ENCODE peak calls at places on chromosome 6, in nine cellular contexts. H is AG10803, P is astrocyte of the spinal cord, I is OCI-LY7, S is fibroblast of villous mesenchyme, G is colonic mucosa, A is psoas muscle, L is prostate gland, W is H1. E is an unnamed sample.

GRCh38 chr6:140713495-140713894 is 1339.0 kb upstream of the CITED2 start:
- DNase-seq in H (no peak), P (no peak), I (no peak), S (no peak), G (no peak), A (no peak), L (no peak), W (no peak), E (no peak)

GRCh38 chr6:133040025-133040838 is 200.9 kb upstream of the EYA4 start:
- DNase-seq in H (peak), P (peak), I (peak), S (peak), G (no peak), A (no peak), L (no peak), W (no peak), E (no peak)

GRCh38 chr6:104940881-104941693 is 15.8 kb upstream of the LIN28B start:
- DNase-seq in H (peak), P (peak), I (no peak), S (peak), G (peak), A (peak), L (no peak), W (peak), E (peak)

GRCh38 chr6:53343092-53343491 is 5.7 kb downstream of the ELOVL5 start:
- DNase-seq in H (no peak), P (no peak), I (no peak), S (no peak), G (no peak), A (no peak), L (no peak), W (no peak), E (no peak)

GRCh38 chr6:147933201-147933600 is 409.4 kb upstream of the SASH1 start:
- DNase-seq in H (no peak), P (no peak), I (no peak), S (no peak), G (no peak), A (no peak), L (no peak), W (no peak), E (no peak)

GRCh38 chr6:101080597-101080996 is 199.5 kb upstream of the ASCC3 start:
- DNase-seq in H (peak), P (no peak), I (no peak), S (peak), G (no peak), A (no peak), L (no peak), W (no peak), E (no peak)

GRCh38 chr6:155234167-155234566 is 29.6 kb upstream of the CLDN20 start:
- DNase-seq in H (no peak), P (no peak), I (no peak), S (no peak), G (no peak), A (no peak), L (no peak), W (no peak), E (no peak)

GRCh38 chr6:77089776-77090175 is 373.5 kb downstream of the HTR1B start:
- DNase-seq in H (peak), P (no peak), I (no peak), S (peak), G (no peak), A (no peak), L (no peak), W (no peak), E (no peak)

GRCh38 chr6:29414588-29414987 is at the start of gene OR12D1:
- DNase-seq in H (no peak), P (no peak), I (no peak), S (no peak), G (no peak), A (no peak), L (no peak), W (no peak), E (no peak)

GRCh38 chr6:44558315-44559227 is 171.1 kb downstream of the CDC5L start:
- DNase-seq in H (no peak), P (peak), I (no peak), S (no peak), G (no peak), A (no peak), L (peak), W (no peak), E (no peak)

GRCh38 chr6:80523531-80523970 is 417.1 kb downstream of the BCKDHB start:
- DNase-seq in H (no peak), P (peak), I (no peak), S (peak), G (no peak), A (peak), L (no peak), W (peak), E (no peak)
- TF ChIP-seq CTCF in H (no peak), P (no peak), I (no peak), S (peak), G (no peak), A (peak), L (no peak), W (peak), E (peak)

DNA sequence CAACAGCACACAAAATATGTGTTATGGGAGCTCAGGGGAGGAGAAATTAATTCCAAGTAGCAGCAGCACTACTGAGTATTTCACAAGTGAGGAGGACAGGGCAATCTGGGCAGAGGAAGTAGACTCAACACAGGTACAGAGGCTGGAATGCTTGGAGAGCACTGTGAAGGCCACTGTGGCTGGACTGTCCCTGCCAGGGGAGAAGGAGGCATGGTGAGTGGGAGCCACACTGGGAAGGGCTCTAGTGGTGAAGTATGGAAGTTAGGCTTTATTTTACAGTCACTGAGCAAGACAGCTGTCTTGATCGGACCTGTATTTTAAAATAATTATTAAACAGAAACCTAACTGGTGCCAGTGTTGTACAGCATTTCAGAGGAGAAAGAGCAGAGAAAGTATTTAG is 28.8 kb downstream of the FAM229B start:
- DNase-seq in H (no peak), P (no peak), I (no peak), S (no peak), G (no peak), A (no peak), L (no peak), W (no peak), E (no peak)
- TF ChIP-seq CTCF in H (no peak), P (no peak), I (no peak), S (no peak), G (no peak), A (no peak), L (no peak), W (peak), E (no peak)

DNA sequence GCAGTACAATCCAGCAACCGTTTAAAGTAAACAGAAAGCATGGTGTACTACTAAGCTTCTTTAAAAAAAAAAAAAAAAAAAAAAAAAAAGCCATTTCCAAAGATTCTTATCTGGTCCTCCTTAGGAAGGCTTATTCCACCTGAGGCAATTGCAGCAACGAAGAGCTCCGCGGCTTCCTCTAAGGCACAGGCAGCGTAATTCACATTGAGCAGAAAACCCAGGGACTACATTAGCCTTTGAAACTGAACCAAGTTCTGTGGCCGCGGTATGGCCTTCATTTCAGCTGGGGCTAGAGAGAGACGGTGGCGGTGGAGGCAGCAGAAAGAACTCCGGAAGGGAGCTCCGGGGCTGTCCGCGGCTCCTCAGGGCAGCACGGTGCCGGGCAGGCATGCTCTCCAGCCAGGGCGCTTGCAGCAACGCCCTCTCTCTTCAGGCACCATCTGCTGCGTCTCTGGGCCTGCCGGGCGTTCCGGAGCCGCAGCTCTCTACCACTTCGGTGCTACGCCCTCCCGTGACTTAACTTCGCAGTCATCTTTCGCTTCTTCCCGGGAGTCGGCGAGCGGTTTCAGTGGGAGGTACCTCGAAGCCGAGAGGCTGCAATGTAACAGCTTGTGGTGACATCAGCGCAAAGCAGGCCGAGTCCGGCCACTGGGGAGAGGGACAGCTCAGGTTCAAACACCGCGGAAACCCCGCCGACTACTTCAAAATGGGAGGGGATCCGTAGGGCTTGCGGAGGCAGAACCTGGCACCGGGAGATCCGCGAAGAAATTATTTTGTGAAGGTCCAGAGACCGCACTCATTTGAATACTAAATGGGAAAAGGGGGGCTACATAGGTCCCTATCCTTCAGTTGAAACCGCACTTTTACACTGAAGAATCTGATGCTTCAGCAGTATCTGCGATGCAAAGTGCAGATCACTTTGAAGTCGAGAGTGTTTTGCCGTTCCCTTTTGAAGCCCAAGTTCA is 100.0 kb downstream of the DST start:
- DNase-seq in H (peak), P (peak), I (no peak), S (peak), G (peak), A (peak), L (peak), W (peak), E (peak)
- TF ChIP-seq CTCF in H (peak), P (peak), I (no peak), S (peak), G (peak), A (peak), L (peak), W (no peak), E (peak)

GRCh38 chr6:37977715-37978114 is 158.2 kb downstream of the ZFAND3 start:
- DNase-seq in H (no peak), P (no peak), I (no peak), S (no peak), G (no peak), A (no peak), L (no peak), W (no peak), E (no peak)
- TF ChIP-seq CTCF in H (no peak), P (no peak), I (no peak), S (no peak), G (no peak), A (no peak), L (no peak), W (no peak), E (no peak)

GRCh38 chr6:3331498-3331897 is 72.8 kb downstream of the PSMG4 start:
- DNase-seq in H (no peak), P (no peak), I (no peak), S (no peak), G (no peak), A (no peak), L (no peak), W (no peak), E (no peak)

GRCh38 chr6:3331948-3332347 is 73.2 kb downstream of the PSMG4 start:
- DNase-seq in H (no peak), P (no peak), I (no peak), S (no peak), G (no peak), A (no peak), L (no peak), W (no peak), E (no peak)

GRCh38 chr6:3329491-3330051 is 70.8 kb downstream of the PSMG4 start:
- DNase-seq in H (no peak), P (no peak), I (no peak), S (no peak), G (no peak), A (no peak), L (no peak), W (no peak), E (no peak)

GRCh38 chr6:3328796-3329195 is 70.0 kb downstream of the PSMG4 start:
- DNase-seq in H (no peak), P (no peak), I (no peak), S (no peak), G (no peak), A (no peak), L (no peak), W (no peak), E (no peak)

DNA sequence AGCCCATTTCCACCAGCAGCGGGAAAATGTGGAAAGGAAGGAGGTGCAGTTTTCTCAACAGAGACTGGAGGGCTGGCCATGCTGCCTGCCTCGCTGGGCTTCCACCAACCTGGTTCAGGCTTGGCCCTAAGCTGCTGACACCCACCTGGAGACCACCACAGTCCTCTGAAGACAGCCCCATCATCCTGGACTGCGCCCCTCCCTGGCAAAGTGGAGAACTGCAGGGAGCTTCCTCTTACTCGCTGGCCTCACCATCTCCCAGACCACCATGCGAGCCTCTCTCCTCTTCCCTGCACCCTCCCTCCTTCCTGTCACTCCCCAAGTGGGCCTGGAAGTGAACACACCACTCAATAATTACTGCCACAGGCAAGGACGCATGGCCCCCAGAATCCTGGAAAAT is 71.5 kb downstream of the PSMG4 start:
- DNase-seq in H (no peak), P (no peak), I (no peak), S (no peak), G (no peak), A (no peak), L (no peak), W (peak), E (no peak)
- TF ChIP-seq CTCF in H (no peak), P (no peak), I (peak), S (no peak), G (no peak), A (no peak), L (no peak), W (peak), E (peak)

GRCh38 chr6:145531822-145532221 is 203.5 kb downstream of the EPM2A start:
- DNase-seq in H (no peak), P (no peak), I (no peak), S (no peak), G (no peak), A (no peak), L (no peak), W (no peak), E (no peak)
- TF ChIP-seq CTCF in H (no peak), P (no peak), I (no peak), S (no peak), G (no peak), A (no peak), L (no peak), W (no peak), E (no peak)

DNA sequence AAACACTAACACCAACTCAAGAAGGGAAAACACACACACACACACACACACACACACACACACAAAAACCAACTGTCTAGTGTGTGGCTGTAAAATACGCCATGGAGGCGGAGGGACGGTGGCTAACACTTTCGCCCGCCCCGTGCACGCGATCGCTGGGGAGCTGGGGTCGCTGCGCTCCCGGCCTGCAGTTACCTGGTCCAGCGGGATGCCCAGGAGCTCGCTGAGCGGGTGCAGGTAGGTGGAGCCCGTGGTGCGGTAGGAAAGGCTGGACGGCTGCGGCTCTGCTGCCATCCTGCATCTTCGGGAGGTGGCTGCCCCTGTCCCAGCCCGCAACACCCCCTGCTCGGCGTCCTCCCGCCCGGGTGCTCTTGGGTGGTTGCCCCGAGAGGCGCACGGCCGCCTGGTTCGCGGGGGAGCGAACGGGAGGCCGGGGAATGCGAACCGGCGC is 303 bp downstream of the MBOAT1 start:
- DNase-seq in H (peak), P (no peak), I (no peak), S (peak), G (peak), A (no peak), L (peak), W (peak), E (no peak)
- TF ChIP-seq CTCF in H (no peak), P (no peak), I (no peak), S (no peak), G (no peak), A (no peak), L (no peak), W (no peak), E (no peak)

DNA sequence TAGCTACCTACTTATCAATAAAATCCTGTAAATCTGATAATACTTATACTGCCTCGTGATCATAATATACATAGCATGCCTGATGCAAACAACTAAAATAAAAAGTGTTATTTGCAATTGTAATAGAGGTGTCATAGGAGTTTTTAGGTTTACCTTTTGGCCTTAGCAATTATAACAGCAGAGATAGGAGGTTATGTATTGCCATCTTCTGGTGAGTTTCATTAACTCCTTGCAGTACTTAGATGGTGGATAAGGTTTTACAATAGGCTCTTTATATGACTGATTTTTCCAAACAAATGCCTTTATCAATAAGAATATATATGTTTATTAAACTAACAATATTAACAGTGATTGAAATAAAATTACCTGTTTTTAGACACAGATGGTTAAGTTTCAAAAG is 27.8 kb upstream of the MYCT1 start:
- DNase-seq in H (peak), P (peak), I (peak), S (peak), G (no peak), A (no peak), L (no peak), W (no peak), E (no peak)
- TF ChIP-seq CTCF in H (peak), P (peak), I (peak), S (peak), G (no peak), A (peak), L (no peak), W (peak), E (peak)

GRCh38 chr6:31581511-31582229 is 554 bp downstream of the LTB start:
- DNase-seq in H (no peak), P (no peak), I (no peak), S (no peak), G (no peak), A (no peak), L (no peak), W (no peak), E (no peak)
- TF ChIP-seq CTCF in H (peak), P (no peak), I (no peak), S (no peak), G (no peak), A (no peak), L (no peak), W (no peak), E (no peak)